ENCODE peak calls at places on chromosomes 13 and 19, in five cellular contexts. K, E, H, B and U are unnamed samples.

GRCh38 chr13:101453784-101454201 is 1.3 kb downstream of the ITGBL1 start:
- DNase-seq in K (no peak), E (no peak), H (no peak), B (no peak), U (no peak)

GRCh38 chr19:36916991-36917390 is 859 bp downstream of the ZNF568 start:
- DNase-seq in K (peak), E (no peak), H (no peak), B (no peak), U (peak)

GRCh38 chr19:35049456-35049855 is 7.9 kb downstream of the HPN start:
- DNase-seq in K (no peak), E (no peak), H (no peak), B (no peak), U (no peak)

GRCh38 chr19:52638601-52639000 is 446 bp upstream of the ZNF83 start:
- DNase-seq in K (peak), E (no peak), H (peak), B (no peak), U (no peak)

GRCh38 chr19:41303941-41304340 is 6.0 kb upstream of the CCDC97 start:
- DNase-seq in K (no peak), E (no peak), H (no peak), B (no peak), U (no peak)

GRCh38 chr13:40452741-40453665 is 213.4 kb downstream of the FOXO1 start:
- DNase-seq in K (peak), E (no peak), H (peak), B (no peak), U (no peak)

GRCh38 chr13:20684535-20684934 is 19.0 kb upstream of the IL17D start:
- DNase-seq in K (no peak), E (no peak), H (peak), B (no peak), U (no peak)

GRCh38 chr13:50664961-50665360 is 178.5 kb downstream of the DLEU7 start:
- DNase-seq in K (no peak), E (no peak), H (no peak), B (no peak), U (no peak)

GRCh38 chr13:27839809-27840467 is 47.7 kb downstream of the GSX1 start:
- DNase-seq in K (no peak), E (no peak), H (peak), B (no peak), U (no peak)

DNA sequence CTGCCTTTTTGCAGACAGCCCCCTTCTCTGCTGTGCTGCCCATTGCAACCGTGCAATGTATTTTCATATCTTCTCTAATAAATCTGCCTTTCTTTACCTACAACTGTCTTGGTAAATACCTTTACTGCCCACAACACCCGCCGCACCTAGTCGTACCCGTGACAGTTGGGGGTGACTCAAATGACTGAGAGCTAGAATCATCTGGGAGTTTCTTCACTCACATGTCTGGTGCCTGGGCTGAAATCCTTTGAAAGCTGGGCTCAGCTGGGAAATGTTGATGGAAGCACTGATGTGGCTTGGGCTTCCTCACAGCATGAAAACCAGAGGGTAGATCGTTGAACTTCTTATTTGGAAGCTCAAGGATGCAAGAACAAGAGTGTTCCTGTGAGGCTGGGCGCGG is 2.8 kb upstream of the PNMA8A start:
- DNase-seq in K (no peak), E (no peak), H (no peak), B (no peak), U (no peak)
- H2AK5ac ChIP-seq in K (no peak), E (no peak), H (no peak), B (no peak), U (no peak)

DNA sequence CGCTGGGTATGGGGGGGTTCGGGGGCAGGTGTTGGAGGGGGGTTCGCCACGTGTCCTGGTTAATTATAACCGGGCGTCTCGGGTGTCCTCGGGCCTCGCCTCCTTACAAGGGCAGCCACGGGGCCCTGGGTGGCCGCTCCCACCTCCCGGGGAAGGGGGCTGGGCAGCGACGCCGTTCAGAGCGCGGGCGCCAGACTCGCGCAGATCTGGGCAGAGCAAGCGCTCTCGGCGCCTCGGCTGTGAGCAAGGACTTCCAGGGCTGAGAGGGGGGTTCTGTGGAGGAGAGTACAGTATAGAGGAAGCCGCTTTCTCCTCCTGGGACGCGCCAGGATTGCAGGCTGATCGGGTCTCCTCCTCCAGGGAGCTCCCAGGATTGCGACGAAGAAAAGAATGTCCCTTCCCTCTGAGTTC is 1.0 kb upstream of the CKM start:
- DNase-seq in K (no peak), E (no peak), H (no peak), B (peak), U (no peak)
- H3K4me3 ChIP-seq in K (peak), E (peak), H (no peak), B (no peak), U (peak)

DNA sequence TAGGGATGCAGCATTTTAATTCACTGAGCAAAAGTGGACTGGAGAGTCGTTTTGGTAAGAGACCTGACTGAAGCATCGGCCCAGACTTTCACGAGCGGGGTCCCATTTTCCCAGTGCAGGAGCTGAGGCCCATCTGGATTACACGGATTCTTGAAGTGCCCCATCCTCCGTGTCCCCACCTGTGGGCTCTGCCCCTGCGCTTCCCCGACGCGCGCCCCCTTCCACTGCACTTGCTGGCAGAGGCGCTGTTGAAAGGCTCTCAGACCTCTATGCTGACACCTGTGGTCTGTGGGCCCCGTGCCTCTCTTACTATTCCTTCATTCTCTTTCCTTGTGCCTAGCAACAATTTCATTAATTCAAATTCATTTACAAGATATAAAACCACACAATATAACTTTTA is 50.3 kb upstream of the MCF2L start:
- DNase-seq in K (no peak), E (no peak), H (no peak), B (no peak), U (no peak)
- H3K14ac ChIP-seq in K (no peak), E (no peak), H (no peak), B (no peak), U (no peak)

GRCh38 chr19:14496029-14496848 is at the start of gene GIPC1:
- DNase-seq in K (peak), E (peak), H (peak), B (peak), U (peak)
- H2AK5ac ChIP-seq in K (peak), E (peak), H (peak), B (peak), U (peak)

GRCh38 chr13:48593551-48593950 is 60.2 kb upstream of the CYSLTR2 start:
- DNase-seq in K (no peak), E (no peak), H (no peak), B (no peak), U (no peak)

GRCh38 chr13:48594080-48594815 is 59.5 kb upstream of the CYSLTR2 start:
- DNase-seq in K (no peak), E (peak), H (no peak), B (no peak), U (no peak)

GRCh38 chr13:48590141-48590863 is 57.4 kb upstream of the RCBTB2 start:
- DNase-seq in K (no peak), E (no peak), H (peak), B (no peak), U (no peak)

GRCh38 chr13:48595330-48596127 is 58.2 kb upstream of the CYSLTR2 start:
- DNase-seq in K (peak), E (peak), H (peak), B (peak), U (no peak)

DNA sequence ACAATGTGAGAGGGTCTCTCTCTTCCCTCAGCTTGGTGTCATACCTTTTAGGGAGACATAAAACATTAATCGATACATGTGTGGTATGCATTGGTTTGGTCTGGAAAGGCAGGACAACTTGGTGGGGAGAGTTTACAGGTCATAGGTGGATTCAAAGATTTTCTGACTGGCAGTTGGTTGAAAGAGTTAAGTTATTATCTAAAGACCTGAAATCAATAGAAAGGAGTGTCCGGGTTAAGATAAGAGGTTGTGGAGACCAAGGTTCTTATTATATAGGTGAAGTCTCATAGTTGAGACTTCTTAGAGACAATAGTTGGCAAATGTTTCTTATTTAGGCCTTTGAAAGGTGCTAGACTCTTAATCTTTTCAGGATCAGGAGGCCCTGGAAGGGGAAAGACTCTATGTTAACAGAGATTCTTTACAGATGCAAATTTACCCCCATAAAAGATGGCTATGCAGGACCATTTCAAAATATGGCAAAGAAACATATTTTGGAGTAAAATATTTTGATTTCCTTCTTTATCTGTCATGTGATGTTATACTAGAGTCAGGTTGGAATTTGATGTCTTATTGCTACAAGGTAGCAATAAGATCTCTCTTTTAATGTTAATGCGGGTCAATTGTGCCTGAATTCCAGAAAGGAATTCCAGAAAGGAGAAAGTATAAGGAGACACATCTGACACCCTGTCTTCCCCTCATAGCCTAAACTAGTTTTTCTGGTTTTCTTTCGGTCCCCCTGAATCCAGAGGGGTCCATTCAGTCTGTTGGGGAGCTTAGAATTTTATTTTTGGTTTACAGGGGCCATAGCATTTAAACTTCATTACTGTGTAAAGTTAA is 59.2 kb upstream of the RCBTB2 start:
- DNase-seq in K (no peak), E (no peak), H (no peak), B (no peak), U (no peak)
- H3K4me3 ChIP-seq in K (no peak), E (no peak), H (no peak), B (no peak), U (no peak)